ENCODE peak calls at places on chromosomes 7 and 10, in eight cellular contexts. One of them, this sample, is unnamed.

GRCh38 chr10:27513451-27514191 is 9.5 kb downstream of the RAB18 start:
- DNase-seq in psoas muscle: no peak
- DNase-seq in left ventricle myocardium inferior: no peak
- DNase-seq in BJ: peak
- DNase-seq in stimulated activated CD8-positive, alpha-beta memory T cell treated with anti-CD3 and anti-CD28 coated beads, Interleukin-4, amount 100 ng/mL, for 24 hours: no peak
- DNase-seq in SHP77: no peak
- DNase-seq in mammary epithelial cell: peak
- DNase-seq in kidney glomerular epithelial cell: peak
- DNase-seq in this sample: no peak

GRCh38 chr10:101258179-101258885 is 29.1 kb upstream of the LBX1 start:
- DNase-seq in stimulated activated CD8-positive, alpha-beta memory T cell treated with anti-CD3 and anti-CD28 coated beads, Interleukin-4, amount 100 ng/mL, for 24 hours: no peak
- DNase-seq in kidney glomerular epithelial cell: no peak
- DNase-seq in left ventricle myocardium inferior: no peak
- DNase-seq in BJ: no peak
- DNase-seq in SHP77: no peak
- DNase-seq in psoas muscle: no peak
- DNase-seq in mammary epithelial cell: peak
- DNase-seq in this sample: peak

GRCh38 chr7:101940830-101941229 is 123.4 kb downstream of the CUX1 start:
- DNase-seq in psoas muscle: no peak
- DNase-seq in SHP77: peak
- DNase-seq in left ventricle myocardium inferior: no peak
- DNase-seq in BJ: no peak
- DNase-seq in stimulated activated CD8-positive, alpha-beta memory T cell treated with anti-CD3 and anti-CD28 coated beads, Interleukin-4, amount 100 ng/mL, for 24 hours: no peak
- DNase-seq in mammary epithelial cell: no peak
- DNase-seq in kidney glomerular epithelial cell: no peak
- DNase-seq in this sample: no peak

GRCh38 chr10:97549587-97550322 is 22.8 kb upstream of the ANKRD2 start:
- DNase-seq in kidney glomerular epithelial cell: no peak
- DNase-seq in SHP77: peak
- DNase-seq in left ventricle myocardium inferior: peak
- DNase-seq in stimulated activated CD8-positive, alpha-beta memory T cell treated with anti-CD3 and anti-CD28 coated beads, Interleukin-4, amount 100 ng/mL, for 24 hours: no peak
- DNase-seq in BJ: no peak
- DNase-seq in psoas muscle: peak
- DNase-seq in mammary epithelial cell: peak
- DNase-seq in this sample: no peak

GRCh38 chr7:82527831-82528230 is 84.3 kb upstream of the CACNA2D1 start:
- DNase-seq in stimulated activated CD8-positive, alpha-beta memory T cell treated with anti-CD3 and anti-CD28 coated beads, Interleukin-4, amount 100 ng/mL, for 24 hours: no peak
- DNase-seq in kidney glomerular epithelial cell: peak
- DNase-seq in BJ: no peak
- DNase-seq in psoas muscle: no peak
- DNase-seq in left ventricle myocardium inferior: no peak
- DNase-seq in SHP77: no peak
- DNase-seq in mammary epithelial cell: peak
- DNase-seq in this sample: no peak

GRCh38 chr7:843230-843629 is 11.0 kb downstream of the SUN1 start:
- DNase-seq in stimulated activated CD8-positive, alpha-beta memory T cell treated with anti-CD3 and anti-CD28 coated beads, Interleukin-4, amount 100 ng/mL, for 24 hours: no peak
- DNase-seq in BJ: no peak
- DNase-seq in kidney glomerular epithelial cell: no peak
- DNase-seq in psoas muscle: no peak
- DNase-seq in left ventricle myocardium inferior: no peak
- DNase-seq in mammary epithelial cell: no peak
- DNase-seq in SHP77: no peak
- DNase-seq in this sample: no peak

GRCh38 chr7:90832726-90833125 is 236.6 kb downstream of the CDK14 start:
- DNase-seq in SHP77: no peak
- DNase-seq in stimulated activated CD8-positive, alpha-beta memory T cell treated with anti-CD3 and anti-CD28 coated beads, Interleukin-4, amount 100 ng/mL, for 24 hours: no peak
- DNase-seq in BJ: no peak
- DNase-seq in mammary epithelial cell: no peak
- DNase-seq in psoas muscle: no peak
- DNase-seq in left ventricle myocardium inferior: no peak
- DNase-seq in kidney glomerular epithelial cell: no peak
- DNase-seq in this sample: no peak

GRCh38 chr10:79379512-79380124 is 32.3 kb downstream of the PPIF start:
- DNase-seq in psoas muscle: peak
- DNase-seq in kidney glomerular epithelial cell: no peak
- DNase-seq in mammary epithelial cell: no peak
- DNase-seq in left ventricle myocardium inferior: no peak
- DNase-seq in stimulated activated CD8-positive, alpha-beta memory T cell treated with anti-CD3 and anti-CD28 coated beads, Interleukin-4, amount 100 ng/mL, for 24 hours: no peak
- DNase-seq in BJ: no peak
- DNase-seq in SHP77: no peak
- DNase-seq in this sample: no peak

This sample was measured in LoVo.